ENCODE peak calls at places on chromosome 6, in five cellular contexts. C, B, Z, P and T are unnamed samples.

GRCh38 chr6:30319146-30319835 is 7.4 kb upstream of the TRIM39 start:
- DNase-seq in C (no peak), B (no peak), Z (no peak), P (no peak), T (no peak)

GRCh38 chr6:15152720-15153119 is 93.1 kb upstream of the JARID2 start:
- DNase-seq in C (no peak), B (no peak), Z (no peak), P (no peak), T (no peak)

GRCh38 chr6:134235937-134236751 is 81.8 kb downstream of the SGK1 start:
- DNase-seq in C (no peak), B (no peak), Z (no peak), P (no peak), T (no peak)

GRCh38 chr6:136466789-136467585 is 83.2 kb downstream of the MAP7 start:
- DNase-seq in C (no peak), B (no peak), Z (no peak), P (no peak), T (no peak)

GRCh38 chr6:2534406-2535139 is 216.1 kb downstream of the MYLK4 start:
- DNase-seq in C (no peak), B (no peak), Z (no peak), P (no peak), T (peak)

GRCh38 chr6:127459231-127459641 is at the start of gene KIAA0408:
- DNase-seq in C (no peak), B (no peak), Z (no peak), P (no peak), T (peak)

GRCh38 chr6:160767019-160767646 is 65.1 kb downstream of the PLG start:
- DNase-seq in C (peak), B (no peak), Z (peak), P (peak), T (peak)

GRCh38 chr6:41940759-41941279 is 789 bp downstream of the CCND3 start:
- DNase-seq in C (peak), B (no peak), Z (no peak), P (peak), T (no peak)